ENCODE peak calls at places on chromosomes 2 and 18, in seven cellular contexts. One of them, this sample, is unnamed.

GRCh38 chr2:126736133-126736874 is 80.3 kb downstream of the GYPC start:
- DNase-seq in tibial artery: no peak
- DNase-seq in HCT116: no peak
- DNase-seq in ovary: no peak
- DNase-seq in AG10803: peak
- DNase-seq in brain microvascular endothelial cell: no peak
- DNase-seq in neural crest cell: no peak
- DNase-seq in this sample: no peak

GRCh38 chr18:24763765-24764548 is 303.5 kb downstream of the HRH4 start:
- DNase-seq in tibial artery: no peak
- DNase-seq in HCT116: no peak
- DNase-seq in ovary: peak
- DNase-seq in AG10803: peak
- DNase-seq in brain microvascular endothelial cell: no peak
- DNase-seq in neural crest cell: no peak
- DNase-seq in this sample: no peak

GRCh38 chr2:20381457-20381856 is 30.8 kb upstream of the PUM2 start:
- DNase-seq in tibial artery: no peak
- DNase-seq in HCT116: no peak
- DNase-seq in ovary: no peak
- DNase-seq in AG10803: peak
- DNase-seq in brain microvascular endothelial cell: peak
- DNase-seq in neural crest cell: no peak
- DNase-seq in this sample: peak

GRCh38 chr2:206873426-206873825 is 65.9 kb upstream of the CPO start:
- DNase-seq in tibial artery: no peak
- DNase-seq in HCT116: no peak
- DNase-seq in ovary: no peak
- DNase-seq in AG10803: no peak
- DNase-seq in brain microvascular endothelial cell: no peak
- DNase-seq in neural crest cell: no peak
- DNase-seq in this sample: no peak

GRCh38 chr18:31241900-31242409 is 76.0 kb upstream of the DSG1 start:
- DNase-seq in tibial artery: no peak
- DNase-seq in HCT116: peak
- DNase-seq in ovary: no peak
- DNase-seq in AG10803: no peak
- DNase-seq in brain microvascular endothelial cell: no peak
- DNase-seq in neural crest cell: peak
- DNase-seq in this sample: no peak

GRCh38 chr2:60936757-60937156 is 55.4 kb downstream of the REL start:
- DNase-seq in tibial artery: no peak
- DNase-seq in HCT116: no peak
- DNase-seq in ovary: no peak
- DNase-seq in AG10803: no peak
- DNase-seq in brain microvascular endothelial cell: no peak
- DNase-seq in neural crest cell: no peak
- DNase-seq in this sample: no peak

GRCh38 chr2:130251865-130252620 is 53.8 kb upstream of the TUBA3E start:
- DNase-seq in tibial artery: no peak
- DNase-seq in HCT116: no peak
- DNase-seq in ovary: no peak
- DNase-seq in AG10803: no peak
- DNase-seq in brain microvascular endothelial cell: no peak
- DNase-seq in neural crest cell: no peak
- DNase-seq in this sample: no peak

GRCh38 chr2:220275454-220275853 is 648.0 kb downstream of the SLC4A3 start:
- DNase-seq in tibial artery: no peak
- DNase-seq in HCT116: no peak
- DNase-seq in ovary: no peak
- DNase-seq in AG10803: peak
- DNase-seq in brain microvascular endothelial cell: no peak
- DNase-seq in neural crest cell: no peak
- DNase-seq in this sample: peak

GRCh38 chr18:13909541-13909940 is 5.8 kb downstream of the MC2R start:
- DNase-seq in tibial artery: no peak
- DNase-seq in HCT116: no peak
- DNase-seq in ovary: no peak
- DNase-seq in AG10803: no peak
- DNase-seq in brain microvascular endothelial cell: no peak
- DNase-seq in neural crest cell: no peak
- DNase-seq in this sample: no peak

GRCh38 chr2:59458862-59459261 is 1094.6 kb downstream of the BCL11A start:
- DNase-seq in tibial artery: no peak
- DNase-seq in HCT116: no peak
- DNase-seq in ovary: no peak
- DNase-seq in AG10803: no peak
- DNase-seq in brain microvascular endothelial cell: no peak
- DNase-seq in neural crest cell: no peak
- DNase-seq in this sample: no peak

GRCh38 chr2:183021613-183022012 is 16.6 kb downstream of the NCKAP1 start:
- DNase-seq in tibial artery: no peak
- DNase-seq in HCT116: no peak
- DNase-seq in ovary: no peak
- DNase-seq in AG10803: no peak
- DNase-seq in brain microvascular endothelial cell: no peak
- DNase-seq in neural crest cell: no peak
- DNase-seq in this sample: no peak

GRCh38 chr2:42792583-42793313 is at the start of gene HAAO:
- DNase-seq in tibial artery: peak
- DNase-seq in HCT116: no peak
- DNase-seq in ovary: peak
- DNase-seq in AG10803: no peak
- DNase-seq in brain microvascular endothelial cell: no peak
- DNase-seq in neural crest cell: peak
- DNase-seq in this sample: no peak

GRCh38 chr2:21422050-21422449 is 298.3 kb downstream of the TDRD15 start:
- DNase-seq in tibial artery: no peak
- DNase-seq in HCT116: no peak
- DNase-seq in ovary: no peak
- DNase-seq in AG10803: no peak
- DNase-seq in brain microvascular endothelial cell: peak
- DNase-seq in neural crest cell: peak
- DNase-seq in this sample: no peak

GRCh38 chr2:134771313-134771801 is 52.6 kb upstream of the TMEM163 start:
- DNase-seq in tibial artery: no peak
- DNase-seq in HCT116: no peak
- DNase-seq in ovary: no peak
- DNase-seq in AG10803: no peak
- DNase-seq in brain microvascular endothelial cell: no peak
- DNase-seq in neural crest cell: no peak
- DNase-seq in this sample: no peak

GRCh38 chr2:20771296-20771695 is 51.6 kb downstream of the LDAH start:
- DNase-seq in tibial artery: no peak
- DNase-seq in HCT116: no peak
- DNase-seq in ovary: no peak
- DNase-seq in AG10803: peak
- DNase-seq in brain microvascular endothelial cell: no peak
- DNase-seq in neural crest cell: no peak
- DNase-seq in this sample: no peak

GRCh38 chr2:231174211-231174651 is 24.2 kb upstream of the ARMC9 start:
- DNase-seq in tibial artery: no peak
- DNase-seq in HCT116: no peak
- DNase-seq in ovary: no peak
- DNase-seq in AG10803: no peak
- DNase-seq in brain microvascular endothelial cell: no peak
- DNase-seq in neural crest cell: no peak
- DNase-seq in this sample: no peak

GRCh38 chr18:48782381-48782841 is 168.4 kb downstream of the SMAD7 start:
- DNase-seq in tibial artery: peak
- DNase-seq in HCT116: no peak
- DNase-seq in ovary: peak
- DNase-seq in AG10803: peak
- DNase-seq in brain microvascular endothelial cell: no peak
- DNase-seq in neural crest cell: no peak
- DNase-seq in this sample: peak

GRCh38 chr2:234352270-234352669 is 144.6 kb downstream of the ARL4C start:
- DNase-seq in tibial artery: no peak
- DNase-seq in HCT116: no peak
- DNase-seq in ovary: no peak
- DNase-seq in AG10803: no peak
- DNase-seq in brain microvascular endothelial cell: no peak
- DNase-seq in neural crest cell: no peak
- DNase-seq in this sample: no peak

GRCh38 chr18:59123588-59124369 is 15.9 kb upstream of the SEC11C start:
- DNase-seq in tibial artery: no peak
- DNase-seq in HCT116: no peak
- DNase-seq in ovary: no peak
- DNase-seq in AG10803: peak
- DNase-seq in brain microvascular endothelial cell: peak
- DNase-seq in neural crest cell: no peak
- DNase-seq in this sample: peak

GRCh38 chr18:61833387-61833786 is 59.4 kb downstream of the RNF152 start:
- DNase-seq in tibial artery: no peak
- DNase-seq in HCT116: no peak
- DNase-seq in ovary: no peak
- DNase-seq in AG10803: peak
- DNase-seq in brain microvascular endothelial cell: peak
- DNase-seq in neural crest cell: no peak
- DNase-seq in this sample: peak

GRCh38 chr2:132975490-132976105 is 305.6 kb upstream of the LYPD1 start:
- DNase-seq in tibial artery: no peak
- DNase-seq in HCT116: no peak
- DNase-seq in ovary: no peak
- DNase-seq in AG10803: no peak
- DNase-seq in brain microvascular endothelial cell: no peak
- DNase-seq in neural crest cell: no peak
- DNase-seq in this sample: no peak

DNA sequence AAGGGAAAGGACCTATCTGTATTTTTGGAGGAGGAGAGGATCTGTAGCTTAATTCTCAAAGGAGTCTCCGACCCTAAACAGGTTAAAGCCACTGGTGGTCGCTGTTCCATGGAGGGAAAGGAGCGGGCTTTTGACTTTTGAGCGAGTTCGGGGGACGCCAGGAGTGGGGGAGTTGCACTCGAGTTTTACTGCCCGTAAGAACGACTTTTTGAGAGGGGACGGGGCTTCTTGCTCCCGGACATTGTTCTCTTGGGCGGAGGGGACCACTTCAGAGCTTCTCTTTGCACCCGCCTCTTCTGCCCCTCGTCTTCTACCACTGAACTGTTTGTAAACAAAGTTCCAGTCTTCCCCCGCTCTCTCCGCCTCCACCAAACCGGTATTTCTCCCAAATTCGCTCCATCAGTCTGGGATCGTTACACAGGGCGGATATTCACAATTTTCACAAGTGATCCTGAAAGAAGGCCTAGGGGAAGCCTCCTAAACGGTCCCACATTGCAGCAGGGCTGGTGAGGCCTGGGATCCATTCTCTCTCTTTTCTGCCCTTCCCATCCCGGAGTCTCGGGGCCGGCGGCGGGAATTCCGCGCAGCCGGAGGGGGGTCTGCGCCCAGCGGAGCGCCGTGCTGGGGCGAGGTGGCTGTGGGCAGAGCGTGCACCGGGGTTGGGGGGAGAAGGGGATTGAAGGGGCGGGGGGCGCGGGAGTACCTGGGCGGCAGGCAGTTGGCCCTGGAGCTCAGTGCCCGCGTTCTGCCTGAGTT is 6.6 kb downstream of the DLX2 start:
- DNase-seq in tibial artery: no peak
- DNase-seq in HCT116: no peak
- DNase-seq in ovary: no peak
- DNase-seq in AG10803: no peak
- DNase-seq in brain microvascular endothelial cell: no peak
- DNase-seq in neural crest cell: peak
- DNase-seq in this sample: peak
- TF ChIP-seq CTCF in tibial artery: no peak
- TF ChIP-seq CTCF in HCT116: no peak
- TF ChIP-seq CTCF in ovary: no peak
- TF ChIP-seq CTCF in AG10803: peak
- TF ChIP-seq CTCF in brain microvascular endothelial cell: peak
- TF ChIP-seq CTCF in neural crest cell: peak
- TF ChIP-seq CTCF in this sample: peak

DNA sequence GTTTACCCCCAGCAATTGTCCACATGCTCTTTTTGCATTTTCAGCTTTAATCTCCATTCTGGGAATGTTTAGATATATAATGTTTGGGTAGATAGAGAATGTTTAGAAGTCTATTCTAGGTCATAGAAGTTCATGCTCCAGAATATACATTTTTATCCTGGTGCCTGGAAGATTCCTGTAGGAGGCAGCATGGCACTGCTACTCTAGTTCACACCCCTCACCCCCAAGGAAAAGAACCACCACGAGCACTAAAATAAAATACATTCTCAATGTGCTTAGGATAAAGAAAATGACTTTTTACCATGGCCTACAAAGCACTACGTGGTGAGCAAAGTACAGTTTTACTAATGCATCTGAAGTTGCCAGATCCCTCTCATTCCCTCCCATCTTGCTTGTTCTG is 53.8 kb downstream of the MYO1B start:
- DNase-seq in tibial artery: no peak
- DNase-seq in HCT116: no peak
- DNase-seq in ovary: no peak
- DNase-seq in AG10803: no peak
- DNase-seq in brain microvascular endothelial cell: no peak
- DNase-seq in neural crest cell: no peak
- DNase-seq in this sample: no peak
- TF ChIP-seq CTCF in tibial artery: no peak
- TF ChIP-seq CTCF in HCT116: no peak
- TF ChIP-seq CTCF in ovary: no peak
- TF ChIP-seq CTCF in AG10803: peak
- TF ChIP-seq CTCF in brain microvascular endothelial cell: peak
- TF ChIP-seq CTCF in neural crest cell: no peak
- TF ChIP-seq CTCF in this sample: peak

GRCh38 chr18:35131387-35132283 is 90.4 kb downstream of the MAPRE2 start:
- DNase-seq in tibial artery: no peak
- DNase-seq in HCT116: no peak
- DNase-seq in ovary: no peak
- DNase-seq in AG10803: no peak
- DNase-seq in brain microvascular endothelial cell: no peak
- DNase-seq in neural crest cell: peak
- DNase-seq in this sample: no peak

GRCh38 chr18:35130236-35130635 is 89.0 kb downstream of the MAPRE2 start:
- DNase-seq in tibial artery: no peak
- DNase-seq in HCT116: no peak
- DNase-seq in ovary: no peak
- DNase-seq in AG10803: no peak
- DNase-seq in brain microvascular endothelial cell: no peak
- DNase-seq in neural crest cell: no peak
- DNase-seq in this sample: no peak

GRCh38 chr18:35123811-35124210 is 82.6 kb downstream of the MAPRE2 start:
- DNase-seq in tibial artery: no peak
- DNase-seq in HCT116: no peak
- DNase-seq in ovary: no peak
- DNase-seq in AG10803: no peak
- DNase-seq in brain microvascular endothelial cell: no peak
- DNase-seq in neural crest cell: no peak
- DNase-seq in this sample: no peak

GRCh38 chr18:35128675-35129074 is 87.5 kb downstream of the MAPRE2 start:
- DNase-seq in tibial artery: no peak
- DNase-seq in HCT116: no peak
- DNase-seq in ovary: no peak
- DNase-seq in AG10803: no peak
- DNase-seq in brain microvascular endothelial cell: no peak
- DNase-seq in neural crest cell: no peak
- DNase-seq in this sample: no peak

GRCh38 chr18:35127201-35127600 is 86.0 kb downstream of the MAPRE2 start:
- DNase-seq in tibial artery: no peak
- DNase-seq in HCT116: no peak
- DNase-seq in ovary: no peak
- DNase-seq in AG10803: no peak
- DNase-seq in brain microvascular endothelial cell: peak
- DNase-seq in neural crest cell: no peak
- DNase-seq in this sample: peak
- TF ChIP-seq CTCF in tibial artery: no peak
- TF ChIP-seq CTCF in HCT116: peak
- TF ChIP-seq CTCF in ovary: no peak
- TF ChIP-seq CTCF in AG10803: peak
- TF ChIP-seq CTCF in brain microvascular endothelial cell: peak
- TF ChIP-seq CTCF in neural crest cell: no peak
- TF ChIP-seq CTCF in this sample: peak

GRCh38 chr2:145530653-145531052 is 1010.7 kb upstream of the ZEB2 start:
- DNase-seq in tibial artery: no peak
- DNase-seq in HCT116: no peak
- DNase-seq in ovary: no peak
- DNase-seq in AG10803: no peak
- DNase-seq in brain microvascular endothelial cell: no peak
- DNase-seq in neural crest cell: no peak
- DNase-seq in this sample: no peak
- TF ChIP-seq CTCF in tibial artery: no peak
- TF ChIP-seq CTCF in HCT116: no peak
- TF ChIP-seq CTCF in ovary: no peak
- TF ChIP-seq CTCF in AG10803: no peak
- TF ChIP-seq CTCF in brain microvascular endothelial cell: no peak
- TF ChIP-seq CTCF in neural crest cell: no peak
- TF ChIP-seq CTCF in this sample: peak

This sample was measured in HFFc6.